ENCODE peak calls at places on chromosomes 5 and 9, in seven cellular contexts. O, J, F, K, U, S and V are unnamed samples.

GRCh38 chr9:127654619-127655018 is 42.5 kb downstream of the STXBP1 start:
- DNase-seq in S (no peak), J (peak), O (no peak), K (no peak), U (no peak), F (no peak), V (no peak)

GRCh38 chr5:90871356-90871755 is 312.8 kb downstream of the ADGRV1 start:
- DNase-seq in J (peak), K (no peak), O (no peak), S (no peak), F (no peak), U (no peak), V (no peak)

GRCh38 chr9:120713257-120714087 is 798 bp downstream of the MEGF9 start:
- DNase-seq in S (no peak), U (no peak), F (no peak), O (peak), J (no peak), K (no peak), V (peak)

GRCh38 chr9:135295556-135296300 is 183.9 kb upstream of the PPP1R26 start:
- DNase-seq in U (no peak), O (no peak), J (no peak), F (no peak), K (no peak), S (no peak), V (no peak)

GRCh38 chr9:121887553-121888437 is 205.3 kb downstream of the TTLL11 start:
- DNase-seq in K (no peak), O (no peak), U (no peak), S (no peak), F (no peak), J (no peak), V (no peak)

GRCh38 chr5:39072915-39073758 is 1.1 kb downstream of the RICTOR start:
- DNase-seq in J (peak), O (peak), S (peak), F (peak), U (peak), K (peak), V (peak)

GRCh38 chr9:89929721-89930480 is 325.1 kb downstream of the GADD45G start:
- DNase-seq in U (no peak), F (peak), S (no peak), O (peak), J (no peak), K (no peak), V (peak)

GRCh38 chr5:36657563-36657995 is 51.2 kb downstream of the SLC1A3 start:
- DNase-seq in S (no peak), J (peak), O (no peak), K (no peak), F (peak), U (no peak), V (no peak)

GRCh38 chr9:101449071-101449721 is 13.6 kb upstream of the ALDOB start:
- DNase-seq in S (peak), F (peak), O (peak), U (peak), K (peak), J (peak), V (no peak)

GRCh38 chr9:125995006-125995405 is 247.8 kb downstream of the PBX3 start:
- DNase-seq in S (no peak), K (no peak), J (no peak), O (no peak), F (no peak), U (no peak), V (no peak)

GRCh38 chr5:69265931-69266330 is 31.2 kb downstream of the CDK7 start:
- DNase-seq in K (no peak), S (peak), J (peak), U (no peak), O (peak), F (no peak), V (no peak)

GRCh38 chr9:26292943-26293342 is 599.7 kb downstream of the CAAP1 start:
- DNase-seq in F (peak), O (no peak), S (no peak), J (peak), U (no peak), K (no peak), V (no peak)

GRCh38 chr5:154312571-154312970 is 122.0 kb downstream of the GALNT10 start:
- DNase-seq in O (no peak), J (peak), U (no peak), K (no peak), S (no peak), F (peak), V (no peak)

GRCh38 chr5:83042507-83042906 is 34.7 kb downstream of the TMEM167A start:
- DNase-seq in K (no peak), S (no peak), O (no peak), U (no peak), F (no peak), J (no peak), V (no peak)

GRCh38 chr5:106964102-106964501 is 706.6 kb downstream of the EFNA5 start:
- DNase-seq in S (no peak), K (no peak), J (peak), O (no peak), U (no peak), F (no peak), V (no peak)

GRCh38 chr5:32851774-32852173 is 140.7 kb downstream of the NPR3 start:
- DNase-seq in J (no peak), U (no peak), O (no peak), S (no peak), F (no peak), K (no peak), V (no peak)

GRCh38 chr5:77181173-77181572 is 29.3 kb upstream of the PDE8B start:
- DNase-seq in F (no peak), S (no peak), U (no peak), K (no peak), O (no peak), J (no peak), V (no peak)

GRCh38 chr5:65702036-65702435 is 19.9 kb downstream of the SGTB start:
- DNase-seq in S (no peak), K (no peak), F (no peak), O (no peak), J (no peak), U (no peak), V (no peak)

GRCh38 chr9:137987244-137988030 is 109.9 kb downstream of the CACNA1B start:
- DNase-seq in U (no peak), S (no peak), J (no peak), O (no peak), K (no peak), F (no peak), V (no peak)

GRCh38 chr5:170468633-170469032 is 35.2 kb upstream of the KCNIP1 start:
- DNase-seq in K (no peak), U (no peak), O (no peak), J (no peak), S (no peak), F (no peak), V (no peak)

GRCh38 chr9:97985058-97985861 is 2.1 kb downstream of the ANP32B start:
- DNase-seq in O (peak), S (no peak), J (peak), U (peak), K (peak), F (peak), V (peak)

GRCh38 chr5:54912021-54912420 is 73.4 kb downstream of the ESM1 start:
- DNase-seq in S (no peak), K (no peak), J (no peak), O (no peak), U (no peak), F (peak), V (no peak)

GRCh38 chr5:127673401-127673800 is 24.5 kb downstream of the CTXN3 start:
- DNase-seq in J (no peak), S (no peak), F (peak), U (no peak), O (no peak), K (no peak), V (no peak)

GRCh38 chr5:150082364-150082763 is 4.0 kb downstream of the CSF1R start:
- DNase-seq in K (no peak), U (no peak), F (no peak), J (no peak), S (no peak), O (no peak), V (no peak)

GRCh38 chr9:84701801-84702200 is 32.3 kb downstream of the NTRK2 start:
- DNase-seq in F (no peak), S (no peak), K (no peak), U (no peak), J (no peak), O (no peak), V (no peak)

GRCh38 chr9:93354451-93354850 is 97.0 kb upstream of the FAM120A start:
- DNase-seq in O (no peak), S (no peak), J (no peak), U (no peak), K (no peak), F (no peak), V (no peak)